ENCODE peak calls at places on chromosome 19, in eight cellular contexts. X is keratinocyte, Z is body of pancreas, G is IMR-90, D is tibial artery, B is WTC11, M is upper lobe of left lung, S is type B pancreatic cell. H is an unnamed sample.

GRCh38 chr19:18479964-18480723 is 41.7 kb downstream of the ELL start:
- DNase-seq in Z (peak), S (no peak), G (peak), D (peak), M (no peak), B (no peak), X (no peak), H (no peak)

GRCh38 chr19:34712606-34713261 is 21.3 kb upstream of the ZNF181 start:
- DNase-seq in X (no peak), M (no peak), G (peak), Z (peak), B (peak), D (no peak), S (no peak), H (no peak)

GRCh38 chr19:5292843-5293606 is 47.6 kb downstream of the PTPRS start:
- DNase-seq in S (peak), M (peak), X (no peak), B (peak), D (peak), G (peak), Z (peak), H (peak)

GRCh38 chr19:56110515-56111448 is 10.3 kb downstream of the ZNF787 start:
- DNase-seq in B (no peak), G (peak), D (no peak), S (no peak), Z (peak), M (peak), X (no peak), H (no peak)

GRCh38 chr19:7869910-7870511 is 4.2 kb downstream of the PRR36 start:
- DNase-seq in Z (peak), S (no peak), M (no peak), B (peak), D (no peak), X (no peak), G (peak), H (no peak)

GRCh38 chr19:49976496-49976895 is 15.5 kb upstream of the SIGLEC11 start:
- DNase-seq in Z (no peak), G (peak), X (no peak), D (no peak), S (no peak), B (no peak), M (no peak), H (no peak)

GRCh38 chr19:58395220-58395978 is at the start of gene RNF225:
- DNase-seq in G (no peak), B (peak), M (peak), D (no peak), Z (peak), S (no peak), X (no peak), H (no peak)

GRCh38 chr19:35000647-35001501 is 751 bp downstream of the GRAMD1A start:
- DNase-seq in B (peak), X (peak), G (peak), M (peak), Z (peak), D (no peak), S (no peak), H (peak)

DNA sequence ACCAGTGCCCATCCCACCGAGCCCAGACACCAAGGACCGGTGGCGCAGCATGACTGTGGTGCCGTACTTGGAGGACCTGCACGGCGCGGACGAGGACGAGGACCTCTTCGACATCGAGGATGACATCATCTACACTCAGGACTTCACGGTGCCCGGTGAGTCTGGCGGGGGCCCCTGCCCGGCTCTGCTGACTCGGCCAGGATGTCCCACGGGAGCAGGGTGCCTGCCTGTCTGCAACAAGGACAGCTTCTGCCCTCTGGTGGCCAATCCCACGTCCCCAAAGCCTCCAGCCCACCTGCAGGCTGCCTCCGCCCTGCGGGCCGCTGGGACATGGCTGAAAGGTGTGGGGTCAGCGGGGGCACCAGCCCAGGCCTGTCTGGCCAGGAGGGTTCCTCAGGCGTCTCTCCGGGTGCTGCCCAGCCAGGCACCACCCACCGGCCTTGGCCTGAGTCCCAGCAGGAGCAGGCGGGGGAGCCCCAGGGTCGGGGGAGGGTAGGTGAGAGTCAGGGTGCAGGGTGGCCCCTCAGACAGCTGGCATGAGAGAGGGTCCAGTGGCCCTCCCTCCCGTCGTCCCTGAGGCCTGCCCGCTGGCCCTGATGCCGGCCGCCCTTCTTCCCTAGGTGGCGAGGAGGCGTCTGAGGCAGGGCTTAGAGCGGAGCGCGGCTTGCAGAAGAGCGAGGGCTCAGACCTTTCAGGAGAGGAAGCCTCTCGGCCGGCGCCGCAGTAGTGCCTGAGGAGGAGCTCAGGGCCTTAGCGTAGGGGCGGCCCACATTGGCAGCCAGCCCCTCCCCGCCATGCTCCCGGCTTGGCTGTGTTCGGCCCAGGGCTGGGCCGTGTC is 14.6 kb downstream of the CBARP start:
- DNase-seq in S (no peak), D (no peak), B (peak), G (peak), M (peak), Z (no peak), X (no peak), H (no peak)
- TF ChIP-seq CTCF in S (peak), D (peak), B (no peak), G (peak), M (peak), Z (no peak), X (peak), H (no peak)

DNA sequence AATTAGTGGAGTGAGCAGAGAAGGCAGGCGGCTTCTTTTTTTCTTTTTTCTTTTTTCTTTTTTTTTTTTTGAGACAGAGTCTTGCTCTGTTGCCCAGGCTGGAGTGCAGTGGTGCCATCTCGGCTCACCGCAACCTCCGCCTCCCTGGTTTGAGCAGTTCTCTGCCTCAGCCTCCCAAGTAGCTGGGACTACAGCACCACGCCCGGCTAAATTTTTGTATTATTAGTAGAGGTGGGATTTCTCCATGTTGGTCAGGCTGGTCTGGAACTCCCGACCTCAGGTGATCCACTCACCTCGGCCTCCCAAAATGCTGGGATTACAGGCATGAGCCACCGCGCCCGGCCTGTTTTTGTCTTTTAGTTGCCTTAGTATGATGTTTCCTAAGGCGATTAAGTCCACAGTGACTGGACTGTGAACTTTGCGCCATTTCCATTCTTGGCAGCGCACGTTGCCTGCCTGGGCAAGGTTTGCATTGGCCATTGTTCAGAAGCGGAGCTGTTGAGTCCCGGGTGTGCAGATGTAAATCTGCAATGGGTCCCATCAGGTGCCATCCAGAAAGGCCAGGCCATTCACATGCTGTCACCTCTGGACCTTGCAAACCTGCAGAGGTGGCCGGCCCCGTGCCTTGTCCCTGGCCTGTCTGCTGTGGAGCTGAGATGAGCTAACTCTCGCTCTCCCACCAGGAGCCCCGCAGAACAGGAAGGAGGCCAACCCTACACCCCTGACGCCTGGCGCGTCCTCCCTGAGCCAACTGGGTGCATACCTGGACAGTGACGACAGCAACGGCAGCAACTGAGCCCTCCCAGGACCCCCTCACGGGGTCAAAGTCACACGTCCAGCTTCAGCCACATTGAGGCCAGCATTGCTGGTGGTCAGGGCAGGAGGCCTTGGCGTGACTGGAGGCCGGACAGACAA is 10.9 kb upstream of the SHD start:
- DNase-seq in S (no peak), M (no peak), G (no peak), X (no peak), B (no peak), D (no peak), Z (peak), H (no peak)
- TF ChIP-seq CTCF in S (no peak), M (no peak), G (no peak), X (no peak), B (no peak), D (no peak), Z (no peak), H (no peak)

GRCh38 chr19:6769006-6769637 is 1.9 kb upstream of the SH2D3A start:
- DNase-seq in B (peak), G (peak), X (no peak), S (no peak), Z (no peak), D (no peak), M (no peak), H (no peak)
- TF ChIP-seq CTCF in B (peak), G (peak), X (peak), S (peak), Z (peak), D (peak), M (peak), H (no peak)

GRCh38 chr19:37317403-37318209 is 53.3 kb upstream of the ZNF527 start:
- DNase-seq in Z (peak), S (peak), M (peak), G (peak), D (peak), X (peak), B (peak), H (peak)
- TF ChIP-seq CTCF in Z (no peak), S (peak), M (peak), G (peak), D (peak), X (peak), B (no peak), H (no peak)